ENCODE peak calls at places on chromosome 2, in seven cellular contexts. D, E, P, A, X, R and H are unnamed samples.

GRCh38 chr2:102187191-102188150 is 648 bp downstream of the IL1RL2 start:
- DNase-seq in R (peak; percentile 83), P (no peak), E (no peak), X (peak; percentile 35), A (no peak), D (peak; percentile 52), H (no peak)

GRCh38 chr2:145724499-145724898 is 1204.6 kb upstream of the ZEB2 start:
- DNase-seq in A (no peak), P (no peak), X (no peak), E (no peak), D (no peak), R (no peak), H (no peak)

GRCh38 chr2:164046040-164046439 is 310.2 kb upstream of the FIGN start:
- DNase-seq in A (peak; percentile 9), R (no peak), X (no peak), P (no peak), D (no peak), E (no peak), H (no peak)

GRCh38 chr2:130387071-130387400 is 31.2 kb downstream of the PTPN18 start:
- DNase-seq in P (no peak), A (no peak), E (no peak), D (no peak), R (no peak), X (no peak), H (no peak)

GRCh38 chr2:204681412-204681811 is 136.1 kb downstream of the PARD3B start:
- DNase-seq in P (no peak), X (no peak), R (no peak), E (no peak), A (no peak), D (no peak), H (no peak)

GRCh38 chr2:207472343-207473202 is 57.2 kb upstream of the CREB1 start:
- DNase-seq in A (no peak), P (no peak), E (no peak), D (no peak), R (no peak), X (no peak), H (no peak)

GRCh38 chr2:120314656-120315366 is 31.1 kb upstream of the INHBB start:
- DNase-seq in P (no peak), E (no peak), A (no peak), R (no peak), D (peak; percentile 18), X (peak; percentile 29), H (no peak)

GRCh38 chr2:159146930-159147666 is 139.4 kb downstream of the WDSUB1 start:
- DNase-seq in E (peak; percentile 23), X (peak; percentile 76), P (no peak), A (no peak), R (peak; percentile 75), D (peak; percentile 94), H (peak; percentile 95)

DNA sequence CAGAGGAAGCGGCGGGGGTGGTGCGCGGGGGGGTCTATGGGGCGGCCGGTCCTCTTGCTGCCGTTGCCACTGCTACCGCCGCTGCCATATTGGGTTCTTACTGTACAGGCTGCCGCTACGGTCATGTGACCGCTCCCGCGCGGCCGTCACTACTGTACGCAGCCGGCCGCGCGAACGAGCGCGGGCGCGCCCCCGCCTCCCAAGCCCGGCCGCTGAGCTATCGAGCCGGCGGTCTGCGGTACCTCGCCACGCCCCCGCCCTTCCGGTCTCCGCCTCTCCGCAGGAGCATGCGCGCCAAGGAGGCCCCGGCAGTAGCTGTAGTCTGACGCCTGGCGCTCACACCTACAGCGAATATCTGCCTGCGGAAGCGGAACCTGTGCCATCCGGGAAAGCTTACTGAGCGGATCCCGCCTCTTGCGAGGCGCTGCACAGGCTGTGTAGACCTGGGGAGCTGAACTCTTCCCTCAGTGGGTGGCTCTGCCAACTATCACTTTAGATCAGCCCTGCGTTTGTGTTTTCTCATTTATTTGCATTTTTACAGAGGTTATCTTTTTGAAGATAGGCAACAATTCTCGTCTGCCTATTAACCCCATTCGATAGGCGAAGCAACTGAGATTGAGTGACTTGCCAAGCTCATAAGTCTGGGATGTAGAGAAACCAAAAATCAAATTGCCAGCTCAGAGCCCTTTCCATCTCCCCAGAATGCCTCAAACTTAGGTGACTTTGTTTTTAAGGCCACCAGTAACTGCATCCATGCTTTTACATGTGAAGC is at the start of gene ASXL2:
- DNase-seq in E (peak; percentile 93), R (peak; percentile 98), P (peak; percentile 99), X (peak; percentile 99), D (peak; percentile 98), A (peak; percentile 90), H (peak; percentile 99)
- TF ChIP-seq POLR2A in E (peak; percentile 92), R (no peak), P (peak; percentile 85), X (peak; percentile 90), D (no peak), A (peak; percentile 64), H (peak; percentile 73)

GRCh38 chr2:8584174-8585066 is 97.4 kb upstream of the ID2 start:
- DNase-seq in P (no peak), X (no peak), D (no peak), E (no peak), A (no peak), R (no peak), H (no peak)

GRCh38 chr2:8581601-8582041 is 100.2 kb upstream of the ID2 start:
- DNase-seq in X (no peak), P (no peak), R (no peak), D (no peak), A (no peak), E (no peak), H (peak; percentile 50)

GRCh38 chr2:8582191-8582849 is 99.5 kb upstream of the ID2 start:
- DNase-seq in D (no peak), P (no peak), R (no peak), E (no peak), X (no peak), A (no peak), H (no peak)

GRCh38 chr2:8582850-8583399 is 98.9 kb upstream of the ID2 start:
- DNase-seq in A (no peak), R (no peak), D (no peak), X (no peak), E (no peak), P (no peak), H (no peak)

GRCh38 chr2:8583400-8584173 is 98.3 kb upstream of the ID2 start:
- DNase-seq in X (peak; percentile 99), A (no peak), R (peak; percentile 97), D (peak; percentile 99), P (peak; percentile 98), E (peak; percentile 89), H (peak; percentile 96)
- TF ChIP-seq POLR2A in X (peak; percentile 93), A (no peak), R (no peak), D (no peak), P (no peak), E (peak; percentile 70), H (peak; percentile 36)

GRCh38 chr2:47078541-47079482 is 76.3 kb downstream of the STPG4 start:
- DNase-seq in E (no peak), D (no peak), P (no peak), A (no peak), R (no peak), X (peak; percentile 40), H (peak; percentile 87)
- TF ChIP-seq POLR2A in E (no peak), D (no peak), P (no peak), A (no peak), R (no peak), X (no peak), H (no peak)

GRCh38 chr2:68062680-68063387 is at the start of gene C1D:
- DNase-seq in D (peak; percentile 95), R (peak; percentile 96), P (peak; percentile 94), E (peak; percentile 80), X (peak; percentile 96), A (peak; percentile 60), H (peak; percentile 98)
- TF ChIP-seq POLR2A in D (no peak), R (no peak), P (peak; percentile 89), E (peak; percentile 92), X (peak; percentile 83), A (peak; percentile 70), H (peak; percentile 93)

GRCh38 chr2:65133626-65134025 is 3.7 kb upstream of the RAB1A start:
- DNase-seq in R (no peak), E (no peak), D (no peak), A (no peak), P (no peak), X (no peak), H (no peak)

GRCh38 chr2:65129613-65130439 is at the start of gene RAB1A:
- DNase-seq in D (peak; percentile 99), R (peak; percentile 100), E (peak; percentile 98), A (peak; percentile 97), X (peak; percentile 99), P (peak; percentile 100), H (peak; percentile 99)

GRCh38 chr2:65128297-65129190 is 1.4 kb downstream of the RAB1A start:
- DNase-seq in X (peak; percentile 82), A (no peak), D (peak; percentile 31), E (no peak), R (no peak), P (peak; percentile 85), H (peak; percentile 76)

GRCh38 chr2:65129276-65129612 is 662 bp downstream of the RAB1A start:
- DNase-seq in R (no peak), D (no peak), A (no peak), X (no peak), P (peak; percentile 58), E (no peak), H (no peak)

DNA sequence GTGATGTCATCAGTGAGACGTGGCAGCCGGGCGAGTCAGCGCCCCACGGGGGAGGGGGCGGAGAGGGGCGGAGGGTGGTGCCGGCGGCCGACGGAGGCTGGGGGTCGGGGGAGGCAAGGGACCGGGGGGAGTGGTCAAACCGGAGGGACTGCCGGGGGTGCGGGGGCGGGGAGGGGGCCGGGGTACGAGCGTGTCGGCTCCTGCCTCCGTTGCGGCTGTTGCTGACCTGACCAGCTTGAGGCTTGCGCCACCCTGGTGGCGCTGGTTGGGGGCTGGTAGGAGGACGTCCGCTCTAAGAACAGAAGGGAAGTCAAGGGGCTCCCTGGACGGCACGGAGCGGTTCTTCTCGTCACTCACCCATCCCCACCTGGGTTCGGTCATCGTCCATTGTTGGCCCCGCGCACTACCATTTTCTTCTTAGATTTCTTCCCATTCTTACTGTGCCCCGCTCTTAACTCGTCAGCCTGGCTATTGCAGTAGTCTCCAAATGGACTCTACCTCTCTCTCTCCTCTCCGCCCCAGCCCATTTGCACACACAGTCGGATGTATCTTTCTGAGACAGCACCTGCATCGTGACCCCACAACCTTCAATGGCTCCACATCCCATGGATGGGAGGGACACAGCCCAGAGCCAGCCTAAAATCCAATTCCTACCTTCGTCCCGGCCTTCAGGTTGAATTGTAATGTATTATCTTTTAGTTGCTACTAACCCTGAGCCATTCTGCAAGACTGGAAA is 702 bp upstream of the RAB1A start:
- DNase-seq in R (no peak), D (no peak), X (no peak), E (no peak), P (no peak), A (no peak), H (no peak)
- TF ChIP-seq POLR2A in R (no peak), D (no peak), X (peak; percentile 61), E (no peak), P (peak; percentile 50), A (peak; percentile 41), H (no peak)